ENCODE peak calls at places on chromosomes 13 and 19, in four cellular contexts. Y is mammary epithelial cell, S is esophagus squamous epithelium, V is lower lobe of right lung. C is an unnamed sample. For H3K36me3, the result is how much of the 10 kb centered on the place peaks cover.

GRCh38 chr19:14556662-14557188 is 15.1 kb downstream of the NDUFB7 start:
- DNase-seq in Y (peak), S (no peak), V (peak), C (peak)

GRCh38 chr19:18086590-18087138 is at the start of gene IL12RB1:
- DNase-seq in Y (no peak), S (no peak), V (peak), C (no peak)

GRCh38 chr19:44635581-44636438 is 7.9 kb upstream of the PVR start:
- DNase-seq in Y (no peak), S (no peak), V (no peak), C (no peak)

GRCh38 chr19:778910-779653 is 18.2 kb upstream of the PTBP1 start:
- DNase-seq in Y (peak), S (no peak), V (no peak), C (peak)

GRCh38 chr13:71605744-71606143 is 261.3 kb downstream of the DACH1 start:
- DNase-seq in Y (no peak), S (no peak), V (no peak), C (no peak)

GRCh38 chr13:103908274-103908673 is 842.1 kb upstream of the SLC10A2 start:
- DNase-seq in Y (no peak), S (no peak), V (no peak), C (no peak)

GRCh38 chr19:53977991-53978731 is 13.3 kb upstream of the CACNG6 start:
- DNase-seq in Y (peak), S (no peak), V (peak), C (peak)

GRCh38 chr13:48961379-48961778 is 14.3 kb upstream of the FNDC3A start:
- DNase-seq in Y (no peak), S (no peak), V (no peak), C (no peak)

GRCh38 chr19:27774827-27775226 is 1438.1 kb downstream of the UQCRFS1 start:
- DNase-seq in Y (no peak), S (no peak), V (no peak), C (no peak)

GRCh38 chr19:14575428-14575980 is 3.6 kb upstream of the NDUFB7 start:
- DNase-seq in Y (no peak), S (no peak), V (no peak), C (no peak)

GRCh38 chr13:33312150-33312908 is 26.8 kb upstream of the STARD13 start:
- DNase-seq in Y (peak), S (no peak), V (no peak), C (peak)

GRCh38 chr13:31172001-31172400 is 10.3 kb upstream of the HSPH1 start:
- DNase-seq in Y (peak), S (no peak), V (no peak), C (peak)

GRCh38 chr13:59157181-59157580 is 1006.5 kb downstream of the DIAPH3 start:
- DNase-seq in Y (no peak), S (no peak), V (no peak), C (no peak)

GRCh38 chr13:110937511-110938303 is 22.8 kb upstream of the ANKRD10 start:
- DNase-seq in Y (no peak), S (no peak), V (no peak), C (no peak)

GRCh38 chr13:110936519-110936918 is 21.6 kb upstream of the ANKRD10 start:
- DNase-seq in Y (no peak), S (no peak), V (no peak), C (no peak)

GRCh38 chr13:110942248-110942981 is 27.5 kb upstream of the ANKRD10 start:
- DNase-seq in Y (peak), S (no peak), V (no peak), C (no peak)

GRCh38 chr13:110944121-110944967 is 29.5 kb upstream of the ANKRD10 start:
- DNase-seq in Y (peak), S (no peak), V (no peak), C (peak)

DNA sequence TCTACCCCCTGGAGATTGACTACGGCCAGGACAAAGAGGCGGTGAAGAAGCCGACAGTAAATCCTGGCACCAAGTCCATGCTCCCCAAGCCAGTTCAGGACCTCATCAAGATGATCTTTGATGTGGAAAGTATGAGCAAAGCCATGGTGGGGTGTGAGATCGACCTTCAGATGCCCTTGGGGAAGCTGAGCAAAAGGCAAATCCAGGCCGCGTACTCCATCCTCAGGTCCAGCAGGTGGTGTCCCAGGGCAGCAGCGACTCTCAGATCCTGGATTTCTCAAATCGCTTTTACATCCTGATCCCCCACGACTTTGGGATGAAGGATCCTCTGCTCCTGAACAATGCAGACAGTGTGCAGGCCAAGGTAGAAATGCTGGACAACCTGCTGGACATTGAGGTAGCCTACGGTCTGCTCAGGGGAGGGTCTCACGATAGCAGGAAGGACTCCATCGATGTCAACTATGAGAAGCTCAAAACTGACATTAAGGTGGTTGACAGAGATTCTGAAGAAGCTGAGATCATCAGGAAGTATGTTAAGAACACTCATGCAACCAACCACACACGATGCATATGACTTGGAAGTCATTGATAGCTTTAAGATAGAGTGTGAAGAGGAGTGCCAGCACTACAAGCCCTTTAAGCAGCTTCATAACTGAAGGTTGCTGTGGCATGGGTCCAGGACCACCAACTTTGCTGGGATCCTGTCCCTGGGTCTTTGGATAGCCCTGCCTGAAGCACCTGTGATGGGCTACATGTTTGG is 24.0 kb upstream of the ANKRD10 start:
- DNase-seq in Y (no peak), S (no peak), V (no peak), C (no peak)
- H3K4me3 ChIP-seq in Y (no peak), S (no peak), V (no peak), C (no peak)

DNA sequence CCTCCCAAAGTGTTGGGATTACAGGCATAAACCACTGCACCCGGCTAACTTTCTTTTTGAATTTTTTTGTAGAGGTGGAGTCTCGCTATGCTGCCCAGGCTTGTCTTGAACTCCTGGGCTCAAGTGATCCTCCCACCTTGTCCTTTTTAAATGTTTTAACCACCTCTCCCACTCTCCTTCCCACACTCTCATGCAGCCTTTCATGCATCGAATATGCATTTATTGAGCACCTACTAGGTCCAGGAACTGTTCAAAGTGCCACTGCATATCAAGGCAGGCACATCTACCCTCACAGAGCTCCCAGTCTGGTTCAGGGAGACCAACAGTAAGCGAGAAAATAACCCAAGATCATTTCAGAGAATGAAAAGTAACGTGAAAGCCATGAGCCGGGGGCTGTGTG is 1.2 kb downstream of the TICAM1 start:
- DNase-seq in Y (no peak), S (no peak), V (no peak), C (no peak)
- H3K27ac ChIP-seq in Y (peak), S (peak), V (peak), C (no peak)

GRCh38 chr13:113464476-113464875 is 11.2 kb upstream of the ADPRHL1 start:
- DNase-seq in Y (no peak), S (no peak), V (no peak), C (no peak)

GRCh38 chr13:113468029-113468428 is 14.7 kb upstream of the ADPRHL1 start:
- DNase-seq in Y (no peak), S (no peak), V (no peak), C (no peak)

GRCh38 chr13:113468461-113469147 is 15.3 kb upstream of the ADPRHL1 start:
- DNase-seq in Y (no peak), S (no peak), V (no peak), C (no peak)

GRCh38 chr13:113466321-113466836 is 13.1 kb upstream of the ADPRHL1 start:
- DNase-seq in Y (no peak), S (no peak), V (no peak), C (no peak)

GRCh38 chr13:113465241-113465640 is 12.0 kb upstream of the ADPRHL1 start:
- DNase-seq in Y (no peak), S (no peak), V (no peak), C (no peak)
- H3K36me3 ChIP-seq in Y (under half), S (under half), V (under half), C (under half)

GRCh38 chr19:10566658-10567410 is 1.0 kb upstream of the KRI1 start:
- DNase-seq in Y (no peak), S (no peak), V (no peak), C (no peak)

GRCh38 chr19:10567696-10568443 is 909 bp downstream of the CDKN2D start:
- DNase-seq in Y (no peak), S (no peak), V (no peak), C (no peak)

GRCh38 chr19:10565567-10566407 is at the start of gene KRI1:
- DNase-seq in Y (peak), S (peak), V (peak), C (peak)

GRCh38 chr19:10565028-10565566 is 713 bp downstream of the KRI1 start:
- DNase-seq in Y (no peak), S (no peak), V (peak), C (peak)

DNA sequence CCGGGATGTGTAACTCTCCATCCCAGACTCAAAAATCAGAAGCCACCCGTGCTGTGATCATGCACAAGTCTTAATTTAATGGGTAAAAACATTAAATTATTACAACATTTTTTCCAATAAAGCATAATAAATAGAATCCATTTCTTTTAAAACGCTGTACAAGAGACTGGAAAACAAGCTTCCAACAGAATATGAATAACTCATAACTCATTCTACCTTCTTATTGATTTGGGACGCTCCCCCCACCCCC is 523 bp upstream of the KRI1 start:
- DNase-seq in Y (no peak), S (no peak), V (no peak), C (no peak)
- H3K4me3 ChIP-seq in Y (peak), S (peak), V (peak), C (peak)

GRCh38 chr13:45823583-45823982 is 28.0 kb downstream of the SIAH3 start:
- DNase-seq in Y (no peak), S (no peak), V (no peak), C (no peak)

GRCh38 chr13:45817833-45818232 is 33.7 kb downstream of the SIAH3 start:
- DNase-seq in Y (no peak), S (no peak), V (no peak), C (peak)

GRCh38 chr13:45825124-45825650 is 26.4 kb downstream of the SIAH3 start:
- DNase-seq in Y (no peak), S (no peak), V (no peak), C (no peak)

GRCh38 chr13:45821861-45822260 is 29.7 kb downstream of the SIAH3 start:
- DNase-seq in Y (no peak), S (no peak), V (no peak), C (no peak)

GRCh38 chr13:45820106-45820838 is 31.3 kb downstream of the SIAH3 start:
- DNase-seq in Y (no peak), S (no peak), V (no peak), C (no peak)
- H3K27ac ChIP-seq in Y (no peak), S (no peak), V (no peak), C (no peak)

DNA sequence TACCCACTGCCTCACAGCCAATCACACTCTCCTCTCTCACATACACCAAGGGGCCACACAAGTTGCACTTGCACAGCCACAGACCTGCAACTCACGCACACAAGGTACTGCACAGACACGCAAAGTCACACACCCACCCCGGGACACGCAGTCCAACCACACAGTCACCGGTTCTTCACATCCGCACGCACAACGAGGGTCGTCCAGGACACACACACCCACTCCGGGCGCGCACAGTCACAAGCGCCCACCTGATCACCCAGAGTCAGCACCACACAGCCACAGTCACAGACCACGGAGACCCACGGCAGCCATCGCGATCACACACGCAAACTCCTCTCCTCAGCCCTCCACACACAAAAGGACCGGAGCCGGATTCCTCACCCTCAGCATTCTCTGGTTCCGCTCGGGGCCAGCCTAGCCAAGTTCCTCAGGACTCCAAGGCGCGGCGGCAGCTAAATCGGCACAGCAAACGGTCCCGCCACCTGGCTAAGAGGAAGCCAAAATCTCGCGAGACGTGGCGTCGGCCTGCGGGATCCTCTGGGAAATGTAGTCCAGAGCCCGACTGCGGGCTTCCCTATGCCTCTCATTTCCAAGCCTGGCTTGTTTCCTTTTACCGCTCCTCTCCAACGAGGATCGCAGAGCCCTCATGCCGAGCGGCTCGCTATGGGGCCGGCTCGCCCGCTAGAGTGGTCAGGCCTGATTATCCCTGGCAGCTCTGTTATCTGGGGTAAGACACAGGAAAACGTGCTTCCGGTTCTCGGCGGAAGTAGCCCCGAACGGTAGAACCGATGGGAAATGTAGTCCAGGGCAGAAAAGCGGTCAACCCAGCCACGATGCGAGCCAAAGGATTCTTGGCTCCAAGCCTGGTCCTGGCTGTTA is at the start of gene ZNF850:
- DNase-seq in Y (peak), S (peak), V (peak), C (peak)
- H3K36me3 ChIP-seq in Y (under half), S (under half), V (under half), C (under half)

DNA sequence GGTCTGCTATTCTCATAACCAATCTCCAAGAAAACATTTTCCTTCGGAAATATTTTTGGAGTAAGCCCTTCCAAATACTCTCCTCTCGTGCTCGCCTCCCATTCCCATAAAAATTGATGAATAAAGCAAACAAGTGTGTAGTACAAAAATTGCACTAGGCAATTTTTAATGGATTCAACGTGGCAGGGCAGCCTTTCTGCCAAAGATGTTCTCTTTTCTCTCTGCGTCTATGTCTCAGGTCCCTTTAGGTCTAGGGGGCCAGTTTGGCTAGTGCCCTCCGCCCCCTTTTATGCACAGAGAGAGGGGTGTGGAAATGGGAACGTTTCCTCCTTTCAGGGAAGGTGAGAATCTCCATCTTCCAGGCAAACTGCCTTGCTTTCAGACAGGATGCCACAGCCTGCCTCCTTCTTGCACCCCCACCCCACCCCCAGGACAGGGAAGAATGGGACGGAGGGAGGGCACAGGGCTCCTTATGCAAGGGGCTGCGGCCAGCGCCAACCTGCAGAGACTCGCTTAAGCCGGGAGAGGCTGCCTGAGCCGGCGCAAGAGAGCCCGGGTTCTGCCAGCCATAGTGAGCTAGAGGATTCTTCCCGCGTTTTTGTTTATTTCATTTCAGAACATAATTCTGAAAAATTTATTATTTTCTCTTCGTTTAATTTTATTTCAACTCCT is 2.7 kb upstream of the ZIC2 start:
- DNase-seq in Y (no peak), S (no peak), V (no peak), C (no peak)
- H3K4me3 ChIP-seq in Y (no peak), S (no peak), V (no peak), C (peak)

DNA sequence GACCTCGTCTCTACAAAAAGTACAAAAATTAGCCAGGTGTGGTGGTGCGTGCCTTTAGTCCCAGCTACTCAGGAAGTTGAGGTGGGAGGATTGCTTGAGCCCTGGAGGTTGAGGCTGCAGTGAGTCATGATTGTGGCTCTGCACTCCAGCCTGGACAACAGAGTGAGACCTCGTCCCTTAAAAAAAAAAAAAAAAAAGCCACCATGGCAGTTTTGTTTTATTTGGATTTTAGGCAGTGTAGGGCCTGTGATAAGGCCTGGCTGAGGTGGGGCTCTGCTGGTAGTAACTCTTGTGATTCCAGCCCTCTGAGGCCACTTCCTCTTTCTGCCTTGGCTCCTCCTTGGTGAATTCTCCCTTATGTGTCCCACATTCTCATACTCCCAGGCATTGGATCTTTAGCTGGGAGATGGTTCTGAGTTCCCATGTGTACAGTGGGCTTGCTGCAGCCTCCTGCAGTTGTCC is 39.2 kb downstream of the GATAD2A start:
- DNase-seq in Y (no peak), S (no peak), V (no peak), C (no peak)
- H3K27ac ChIP-seq in Y (no peak), S (no peak), V (peak), C (no peak)

C was measured in brain microvascular endothelial cell.